ENCODE peak calls at places on chromosomes 3 and 15, in seven cellular contexts. R is HS-27A, A is T47D, P is HEK293T, W is omental fat pad, F is astrocyte, K is epithelial cell of esophagus. Z is an unnamed sample.
A peak's percentile ranks its signal among the peaks of the same experiment; 100 is the strongest.

GRCh38 chr3:161560006-161560637 is 63.5 kb downstream of the OTOL1 start:
- DNase-seq in R (peak; percentile 34), A (peak; percentile 80), P (peak; percentile 52), W (no peak), F (peak; percentile 18), K (peak; percentile 63), Z (peak; percentile 88)

GRCh38 chr3:47104259-47104658 is 59.7 kb downstream of the SETD2 start:
- DNase-seq in R (no peak), A (no peak), P (no peak), W (no peak), F (no peak), K (no peak), Z (no peak)

GRCh38 chr3:126267169-126267975 is 87.0 kb upstream of the ALDH1L1 start:
- DNase-seq in R (peak; percentile 92), A (peak; percentile 95), P (no peak), W (no peak), F (peak; percentile 87), K (peak; percentile 78), Z (peak; percentile 79)

GRCh38 chr3:195522254-195523023 is 20.7 kb downstream of the PPP1R2 start:
- DNase-seq in R (no peak), A (peak; percentile 67), P (no peak), W (no peak), F (no peak), K (peak; percentile 30), Z (no peak)

GRCh38 chr15:82873000-82873680 is 63.7 kb downstream of the WHAMM start:
- DNase-seq in R (no peak), A (no peak), P (no peak), W (no peak), F (no peak), K (no peak), Z (no peak)

GRCh38 chr15:92492556-92492955 is 98.9 kb downstream of the ST8SIA2 start:
- DNase-seq in R (no peak), A (no peak), P (no peak), W (no peak), F (no peak), K (no peak), Z (peak; percentile 57)

GRCh38 chr3:27462228-27462627 is 22.0 kb downstream of the SLC4A7 start:
- DNase-seq in R (no peak), A (peak; percentile 63), P (no peak), W (no peak), F (no peak), K (peak; percentile 47), Z (no peak)

GRCh38 chr3:177281292-177281942 is 84.1 kb upstream of the TBL1XR1 start:
- DNase-seq in R (no peak), A (no peak), P (no peak), W (no peak), F (no peak), K (no peak), Z (no peak)

GRCh38 chr15:22265961-22266360 is 185.6 kb downstream of the OR4M2 start:
- DNase-seq in R (no peak), A (no peak), P (no peak), W (no peak), F (no peak), K (no peak), Z (no peak)

GRCh38 chr3:59752925-59753324 is 703.1 kb upstream of the CFAP20DC start:
- DNase-seq in R (no peak), A (no peak), P (no peak), W (no peak), F (no peak), K (no peak), Z (no peak)

GRCh38 chr15:66729339-66729951 is 27.4 kb downstream of the SMAD6 start:
- DNase-seq in R (no peak), A (no peak), P (no peak), W (no peak), F (peak; percentile 51), K (no peak), Z (no peak)

GRCh38 chr15:91908401-91908800 is 54.9 kb downstream of the SLCO3A1 start:
- DNase-seq in R (no peak), A (no peak), P (no peak), W (no peak), F (peak; percentile 72), K (peak; percentile 82), Z (no peak)